ENCODE peak calls at places on chromosomes 16 and 17, in six cellular contexts. K is astrocyte; U is cardiac fibroblast; T is iPS-NIHi11; W is activated naive CD4-positive, alpha-beta T cell treated with Interleukin-2 at 50 U/mL for 16 hours; C is ovary. V is an unnamed sample.

GRCh38 chr16:28183930-28184329 is 27.8 kb downstream of the XPO6 start:
- DNase-seq in U (no peak), C (no peak), T (no peak), W (no peak), K (no peak), V (no peak)

GRCh38 chr16:7025616-7026190 is 306.9 kb upstream of the RBFOX1 start:
- DNase-seq in C (peak; percentile 68), K (no peak), T (peak; percentile 83), U (no peak), W (no peak), V (peak; percentile 68)

GRCh38 chr16:25636662-25637061 is 55.1 kb upstream of the HS3ST4 start:
- DNase-seq in K (no peak), T (no peak), C (no peak), W (no peak), U (no peak), V (no peak)

GRCh38 chr17:1714488-1714979 is 4.4 kb upstream of the TLCD2 start:
- DNase-seq in C (peak; percentile 98), K (peak; percentile 93), U (peak; percentile 99), T (peak; percentile 79), W (no peak), V (peak; percentile 71)

GRCh38 chr17:72745241-72745640 is 347.2 kb downstream of the SLC39A11 start:
- DNase-seq in T (no peak), C (no peak), W (no peak), U (no peak), K (no peak), V (no peak)

GRCh38 chr17:61007980-61008379 is 330.3 kb downstream of the BCAS3 start:
- DNase-seq in W (no peak), C (no peak), K (no peak), U (peak; percentile 56), T (no peak), V (no peak)

GRCh38 chr17:50533720-50534148 is 1.2 kb downstream of the EPN3 start:
- DNase-seq in K (no peak), T (peak; percentile 49), U (peak; percentile 74), C (peak; percentile 89), W (no peak), V (no peak)

GRCh38 chr17:81166033-81166472 is at the start of gene AATK:
- DNase-seq in U (no peak), W (no peak), K (no peak), T (no peak), C (no peak), V (peak; percentile 23)

GRCh38 chr17:57570740-57571344 is 174.3 kb downstream of the CCDC182 start:
- DNase-seq in T (no peak), W (no peak), C (no peak), U (no peak), K (no peak), V (peak; percentile 49)

GRCh38 chr17:77957869-77958715 is at the start of gene TNRC6C:
- DNase-seq in K (peak; percentile 97), U (peak; percentile 100), W (peak; percentile 100), T (peak; percentile 100), C (peak; percentile 100), V (peak; percentile 99)

GRCh38 chr17:3556905-3557767 is 476 bp downstream of the TRPV3 start:
- DNase-seq in T (peak; percentile 48), C (no peak), U (no peak), K (no peak), W (no peak), V (no peak)

GRCh38 chr17:4777969-4778760 is 6.5 kb downstream of the TM4SF5 start:
- DNase-seq in C (no peak), U (no peak), T (no peak), K (no peak), W (no peak), V (no peak)

GRCh38 chr16:88442811-88443576 is 10.1 kb upstream of the ZFPM1 start:
- DNase-seq in T (peak; percentile 98), W (peak; percentile 83), U (peak; percentile 73), C (peak; percentile 87), K (peak; percentile 23), V (peak; percentile 64)

GRCh38 chr17:12765544-12765943 is 23.8 kb upstream of the ARHGAP44 start:
- DNase-seq in T (no peak), C (peak; percentile 30), K (peak; percentile 91), U (peak; percentile 88), W (no peak), V (no peak)

GRCh38 chr17:10384175-10384574 is 11.4 kb upstream of the MYH13 start:
- DNase-seq in T (no peak), K (no peak), U (peak; percentile 10), C (no peak), W (no peak), V (no peak)

GRCh38 chr16:2529061-2529931 is 1.9 kb downstream of the CEMP1 start:
- DNase-seq in U (no peak), K (no peak), C (peak; percentile 44), T (peak; percentile 58), W (no peak), V (no peak)

GRCh38 chr17:4276514-4276913 is 12.7 kb upstream of the ANKFY1 start:
- DNase-seq in C (no peak), K (no peak), U (peak; percentile 27), T (no peak), W (no peak), V (no peak)

GRCh38 chr17:68972119-68972704 is 17.0 kb upstream of the ABCA8 start:
- DNase-seq in T (peak; percentile 46), K (no peak), U (peak; percentile 63), C (no peak), W (no peak), V (peak; percentile 27)

GRCh38 chr16:58451945-58452401 is 48.0 kb upstream of the NDRG4 start:
- DNase-seq in K (peak; percentile 64), W (no peak), T (no peak), C (no peak), U (peak; percentile 51), V (no peak)

GRCh38 chr17:13480877-13481276 is 120.9 kb downstream of the HS3ST3A1 start:
- DNase-seq in U (no peak), T (no peak), C (no peak), K (no peak), W (no peak), V (no peak)

GRCh38 chr17:79684132-79684985 is 46.4 kb upstream of the ENPP7 start:
- DNase-seq in C (no peak), U (no peak), T (no peak), W (no peak), K (no peak), V (no peak)

GRCh38 chr16:89133457-89134127 is 38.0 kb upstream of the CDH15 start:
- DNase-seq in T (no peak), C (no peak), K (no peak), W (no peak), U (no peak), V (no peak)

GRCh38 chr17:75404223-75404738 is 1.2 kb downstream of the GRB2 start:
- DNase-seq in U (peak; percentile 87), T (peak; percentile 70), K (peak; percentile 60), W (peak; percentile 54), C (peak; percentile 61), V (peak; percentile 68)

GRCh38 chr17:76146053-76146875 is 5.2 kb upstream of the FOXJ1 start:
- DNase-seq in W (no peak), C (no peak), T (no peak), U (no peak), K (no peak), V (no peak)

GRCh38 chr17:12693640-12694039 is 27.9 kb downstream of the MYOCD start:
- DNase-seq in W (no peak), T (no peak), C (no peak), K (no peak), U (no peak), V (no peak)

GRCh38 chr17:16870253-16871245 is 101.4 kb downstream of the TNFRSF13B start:
- DNase-seq in T (no peak), C (no peak), K (no peak), U (no peak), W (no peak), V (no peak)

V was measured in midbrain.